ENCODE peak calls at places on chromosomes 12 and 14, in four cellular contexts. J is heart right ventricle, S is BE2C, I is IMR-90. M is an unnamed sample. For H3K4me1 and H3K9me3, the result is how much of the 10 kb centered on the place peaks cover.

GRCh38 chr14:31926123-31926522 is 151.0 kb upstream of the ARHGAP5 start:
- DNase-seq in S (no peak), J (no peak), I (peak), M (peak)

GRCh38 chr12:122028165-122028591 is 6.5 kb downstream of the BCL7A start:
- DNase-seq in J (no peak), S (no peak), I (no peak), M (no peak)

GRCh38 chr12:102216086-102216691 is 18.6 kb upstream of the PMCH start:
- DNase-seq in J (no peak), S (no peak), I (peak), M (no peak)

GRCh38 chr14:105394714-105395537 is 3.4 kb upstream of the TEX22 start:
- DNase-seq in J (no peak), S (peak), I (no peak), M (no peak)

GRCh38 chr12:66398931-66399625 is 96.8 kb downstream of the HELB start:
- DNase-seq in S (no peak), J (no peak), I (peak), M (no peak)

GRCh38 chr12:104668274-104668718 is 211.5 kb downstream of the CHST11 start:
- DNase-seq in S (peak), J (peak), I (peak), M (no peak)

GRCh38 chr12:64903738-64904137 is 79.3 kb downstream of the TBC1D30 start:
- DNase-seq in J (no peak), S (no peak), I (peak), M (no peak)

GRCh38 chr12:31325524-31325875 is 450 bp downstream of the SINHCAF start:
- DNase-seq in J (peak), S (no peak), I (no peak), M (no peak)

GRCh38 chr12:95623554-95624170 is 72.4 kb upstream of the USP44 start:
- DNase-seq in S (peak), I (peak), J (peak), M (no peak)

GRCh38 chr12:26651566-26652188 is 181.3 kb downstream of the ITPR2 start:
- DNase-seq in I (peak), S (peak), J (peak), M (no peak)

GRCh38 chr14:99572173-99572999 is 31.6 kb downstream of the CCDC85C start:
- DNase-seq in S (peak), I (no peak), J (no peak), M (no peak)

GRCh38 chr14:93975791-93976476 is 436 bp downstream of the ASB2 start:
- DNase-seq in J (no peak), S (no peak), I (no peak), M (no peak)

GRCh38 chr14:51643137-51643536 is 8.6 kb upstream of the FRMD6 start:
- DNase-seq in J (no peak), I (peak), S (no peak), M (no peak)

GRCh38 chr12:79260923-79261322 is 396.3 kb downstream of the SYT1 start:
- DNase-seq in I (no peak), J (no peak), S (no peak), M (no peak)

GRCh38 chr12:108306014-108306501 is 33.1 kb downstream of the CMKLR1 start:
- DNase-seq in S (no peak), I (peak), J (peak), M (no peak)

DNA sequence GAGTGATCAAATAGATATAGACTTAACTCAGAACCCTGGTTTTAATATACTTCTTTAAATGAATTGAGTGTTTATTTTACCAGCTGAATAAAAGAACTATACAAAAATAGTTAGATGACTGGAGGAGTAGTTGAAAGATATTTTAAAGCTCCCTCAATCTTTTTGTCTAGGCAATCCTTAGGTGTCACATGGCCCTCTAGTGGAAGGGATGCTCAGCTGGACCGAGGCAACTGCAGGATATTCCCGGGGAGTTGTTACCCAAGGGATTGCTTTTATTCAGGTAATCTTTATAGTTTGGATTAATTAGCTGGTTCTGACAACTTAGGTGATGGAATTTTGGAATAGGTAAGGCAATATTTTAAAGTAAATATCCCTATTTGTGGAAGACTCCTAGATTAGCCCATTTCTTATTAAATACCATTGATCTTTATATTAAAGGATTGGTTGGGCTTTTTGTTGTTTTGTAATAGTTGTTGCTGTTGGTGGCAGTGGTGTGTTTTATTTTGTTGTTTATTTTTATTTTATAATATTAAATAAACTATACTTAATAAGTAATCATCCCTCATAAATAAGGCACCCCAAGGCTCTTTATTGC is 57.1 kb downstream of the ZDHHC17 start:
- DNase-seq in I (peak), S (peak), J (peak), M (no peak)
- TF ChIP-seq CTCF in I (peak), S (peak), J (peak), M (no peak)

DNA sequence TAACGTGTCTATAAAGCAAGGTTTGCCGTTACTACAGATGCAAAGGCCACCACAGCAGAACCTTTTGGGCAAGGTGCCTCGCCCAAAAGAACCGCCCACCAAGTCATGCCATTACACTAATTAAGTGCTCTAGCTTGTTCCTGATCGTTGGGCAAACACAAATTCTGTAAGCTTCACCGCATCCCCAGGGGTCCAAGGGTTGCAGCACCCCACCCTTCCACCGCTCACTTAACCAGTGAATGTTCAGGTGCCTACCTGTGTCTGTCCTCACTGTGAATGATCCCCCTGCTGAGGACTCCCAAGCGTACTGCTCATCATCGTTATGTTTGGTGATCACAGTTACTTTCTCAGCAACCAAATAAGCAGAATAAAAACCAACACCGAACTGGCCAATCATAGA is 1.3 kb downstream of the HSP90AA1 start:
- DNase-seq in I (no peak), J (no peak), S (no peak), M (no peak)
- H3K4me1 ChIP-seq in I (under half), J (half or more), S (under half), M (half or more)

GRCh38 chr12:132315951-132316350 is 13.4 kb downstream of the GALNT9 start:
- DNase-seq in I (no peak), S (no peak), J (no peak), M (no peak)

GRCh38 chr12:132317233-132317938 is 12.0 kb downstream of the GALNT9 start:
- DNase-seq in S (no peak), I (no peak), J (no peak), M (no peak)

GRCh38 chr12:132318135-132318534 is 11.3 kb downstream of the GALNT9 start:
- DNase-seq in S (no peak), J (no peak), I (no peak), M (no peak)

GRCh38 chr12:132315507-132315906 is 13.9 kb downstream of the GALNT9 start:
- DNase-seq in S (no peak), I (no peak), J (no peak), M (no peak)

DNA sequence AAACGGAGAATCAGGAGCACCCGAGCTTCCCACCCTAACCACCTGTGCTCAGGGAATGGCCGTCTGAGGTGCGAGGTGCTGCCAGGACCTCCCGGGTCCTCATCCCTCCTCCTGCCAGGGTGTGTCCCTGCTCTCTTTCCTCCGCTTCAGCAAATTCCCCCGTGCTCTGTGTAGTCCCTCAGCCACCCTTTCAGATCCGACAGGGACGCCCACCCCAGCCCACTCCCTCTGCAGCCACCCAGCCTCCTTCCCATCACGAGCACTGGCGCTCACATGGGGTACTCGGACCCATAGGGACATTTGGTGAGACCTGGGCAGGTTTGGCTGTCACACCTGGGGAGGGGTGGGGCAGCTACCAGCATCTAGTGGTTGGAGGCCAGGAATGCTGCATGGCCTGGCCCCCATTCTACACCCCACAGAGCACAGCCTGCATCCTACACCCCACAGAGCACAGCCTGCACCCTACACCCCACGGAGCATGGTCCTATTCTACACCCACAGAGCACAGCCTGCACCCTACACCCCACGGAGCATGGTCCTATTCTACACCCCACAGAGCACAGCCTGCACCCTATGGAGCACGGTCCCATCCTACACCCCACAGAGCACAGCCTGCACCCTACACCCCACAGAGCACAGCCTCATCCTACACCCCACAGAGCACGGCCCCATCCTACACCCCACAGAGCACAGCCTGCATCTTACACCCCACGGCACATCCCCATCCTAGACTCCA is 12.7 kb downstream of the GALNT9 start:
- DNase-seq in I (no peak), S (no peak), J (no peak), M (no peak)
- H3K9me3 ChIP-seq in I (under half), S (under half), J (under half), M (under half)

DNA sequence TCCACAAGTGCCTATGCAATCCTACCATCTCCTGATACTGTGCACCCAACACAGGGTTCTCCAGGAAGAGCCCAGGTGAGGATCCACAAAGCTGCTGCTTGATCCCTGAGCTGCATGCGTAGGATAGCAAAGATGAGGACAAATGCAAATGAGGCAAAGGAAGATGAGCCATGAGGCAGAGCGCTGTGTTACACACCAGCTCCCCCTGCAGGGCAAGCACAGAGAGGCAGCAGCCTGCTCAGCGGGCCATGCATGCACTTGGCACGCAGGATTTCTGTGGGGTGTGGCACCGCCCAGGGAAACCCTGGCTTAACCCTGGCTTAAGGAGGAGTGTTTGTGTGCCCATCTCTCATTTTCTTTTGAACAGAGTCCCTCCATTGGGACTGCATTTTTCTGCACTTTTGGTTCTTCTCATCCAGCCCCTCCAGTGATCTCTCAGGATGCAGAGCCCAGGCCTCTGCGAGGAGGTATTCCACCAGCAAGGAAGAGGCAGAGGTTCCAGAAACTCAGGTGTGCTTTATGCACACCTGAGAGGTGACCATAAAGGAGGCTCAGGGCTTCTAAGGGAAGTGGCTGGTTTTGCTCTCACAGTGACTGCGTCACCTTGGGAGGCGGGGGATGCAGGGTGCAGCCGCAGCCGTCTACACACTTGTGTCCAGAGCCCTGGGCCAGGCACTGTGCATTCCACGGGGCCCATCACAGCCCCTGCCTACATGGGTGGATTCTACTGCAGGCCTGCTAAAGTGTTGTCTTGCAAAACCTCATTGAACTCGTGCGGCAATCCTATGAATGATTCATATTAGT is 973.3 kb upstream of the TMEM132C start:
- DNase-seq in S (peak), I (peak), J (no peak), M (no peak)
- TF ChIP-seq CTCF in S (peak), I (peak), J (peak), M (no peak)

GRCh38 chr14:91371011-91371989 is 46.3 kb downstream of the CCDC88C start:
- DNase-seq in S (no peak), J (no peak), I (no peak), M (no peak)

GRCh38 chr14:91371990-91372375 is 45.6 kb downstream of the CCDC88C start:
- DNase-seq in S (no peak), I (no peak), J (no peak), M (no peak)

GRCh38 chr14:91374287-91374880 is 43.2 kb downstream of the CCDC88C start:
- DNase-seq in S (no peak), J (no peak), I (no peak), M (no peak)

GRCh38 chr14:91373591-91374245 is 43.9 kb downstream of the CCDC88C start:
- DNase-seq in I (no peak), S (peak), J (no peak), M (no peak)

GRCh38 chr14:91372680-91373495 is 44.7 kb downstream of the CCDC88C start:
- DNase-seq in I (no peak), S (peak), J (no peak), M (peak)
- H3K4me1 ChIP-seq in I (under half), S (under half), J (half or more), M (half or more)

DNA sequence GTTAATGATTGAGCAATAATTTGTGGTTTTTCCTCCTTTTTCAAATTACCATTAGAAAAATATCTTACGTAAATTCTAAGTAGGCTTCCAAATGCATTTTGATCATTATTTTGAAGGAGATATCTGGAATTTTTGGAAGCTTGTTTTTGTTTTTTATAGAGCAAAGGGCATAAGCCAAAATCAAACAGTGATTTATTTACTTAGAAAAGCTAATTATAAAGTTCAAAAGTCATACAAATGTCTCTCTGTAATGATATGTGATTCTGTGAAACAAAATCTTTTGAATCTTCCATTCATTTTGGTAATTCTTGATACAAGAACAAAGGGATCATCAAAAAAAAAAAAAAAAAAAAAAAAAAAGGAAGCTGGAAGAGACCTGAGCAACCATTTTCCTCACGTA is 416.8 kb downstream of the ETNK1 start:
- DNase-seq in I (no peak), J (no peak), S (no peak), M (no peak)
- H3K9me3 ChIP-seq in I (under half), J (under half), S (under half), M (under half)

GRCh38 chr12:24630446-24630845 is 318.5 kb downstream of the BCAT1 start:
- DNase-seq in S (no peak), J (no peak), I (no peak), M (no peak)
- TF ChIP-seq CTCF in S (no peak), J (no peak), I (no peak), M (no peak)

DNA sequence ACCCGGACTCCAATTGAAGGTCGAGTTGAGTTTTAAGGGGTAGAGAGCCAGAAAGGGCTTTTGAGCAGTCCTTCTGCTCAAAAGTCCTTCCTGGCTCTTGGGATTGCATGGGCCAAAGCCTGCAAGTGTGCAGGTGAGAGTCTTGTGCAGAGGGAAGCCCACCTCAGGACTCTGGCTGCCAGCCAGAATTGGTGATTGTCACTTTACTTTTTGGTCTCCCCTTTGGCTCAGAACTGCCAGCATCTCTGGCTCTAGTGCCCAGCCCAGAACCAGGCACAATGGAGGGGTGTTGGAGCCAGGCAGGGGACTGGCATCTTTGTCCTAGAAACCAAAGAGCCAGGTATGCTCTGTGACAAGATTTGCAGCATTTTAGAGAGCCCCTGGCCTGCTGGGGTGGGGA is 23.5 kb downstream of the FAM222A start:
- DNase-seq in J (no peak), S (peak), I (no peak), M (no peak)
- H3K4me1 ChIP-seq in J (under half), S (half or more), I (under half), M (under half)

GRCh38 chr14:106837870-106838269 is 1311.5 kb downstream of the TMEM121 start:
- DNase-seq in S (no peak), J (no peak), I (no peak), M (no peak)
- H3K9me3 ChIP-seq in S (under half), J (under half), I (under half), M (under half)

DNA sequence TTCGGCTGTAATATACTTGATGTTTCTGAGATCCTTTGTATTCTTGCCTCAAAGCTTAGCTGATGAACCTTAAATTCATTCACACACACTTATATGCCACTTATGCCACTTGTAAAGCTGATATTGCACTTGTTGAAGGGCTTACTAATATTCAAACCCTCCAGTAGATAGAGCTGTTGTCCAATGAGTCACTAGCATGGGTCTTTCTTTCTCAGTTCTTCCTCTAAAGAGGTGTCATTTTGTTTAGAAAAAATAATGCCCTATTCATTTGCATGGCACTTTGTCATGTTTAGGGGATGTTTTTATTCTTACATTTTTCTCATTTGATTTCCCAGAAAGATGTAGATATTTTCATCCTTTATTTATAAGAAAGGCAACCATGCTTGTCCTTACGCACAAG is 56.4 kb downstream of the MON2 start:
- DNase-seq in J (no peak), I (peak), S (no peak), M (no peak)
- TF ChIP-seq CTCF in J (no peak), I (peak), S (peak), M (no peak)